ENCODE peak calls at places on chromosome 1, in ten cellular contexts. V is H4; E is KBM-7; T is stimulated activated CD4-positive, alpha-beta T cell treated with anti-CD3 and anti-CD28 coated beads, Interleukin-12 subunit alpha, Interleukin-12 subunit beta, amount 100 ng/mL, for 4 hours; C is pancreas; Z is dorsolateral prefrontal cortex; F is naive thymus-derived CD4-positive, alpha-beta T cell; S is cardiac muscle cell; N is DMS 273 treated with DMSO at 0.1 percent for 48 hours; I is NCI-H1436. X is an unnamed sample.

GRCh38 chr1:26546375-26546774 is 16.8 kb downstream of the RPS6KA1 start:
- DNase-seq in V (no peak), E (peak; percentile 11), T (no peak), C (no peak), Z (no peak), F (no peak), S (no peak), N (no peak), I (no peak), X (peak; percentile 26)

GRCh38 chr1:57794078-57794477 is 370.2 kb upstream of the DAB1 start:
- DNase-seq in V (no peak), E (no peak), T (no peak), C (no peak), Z (no peak), F (no peak), S (no peak), N (no peak), I (no peak), X (no peak)

GRCh38 chr1:97906567-97907228 is 14.1 kb downstream of the DPYD start:
- DNase-seq in V (peak; percentile 81), E (no peak), T (no peak), C (no peak), Z (no peak), F (no peak), S (peak; percentile 94), N (no peak), I (no peak), X (no peak)

GRCh38 chr1:151131832-151132675 is 14.4 kb downstream of the SEMA6C start:
- DNase-seq in V (no peak), E (no peak), T (no peak), C (no peak), Z (no peak), F (no peak), S (peak; percentile 52), N (no peak), I (no peak), X (no peak)

GRCh38 chr1:223706077-223706988 is 6.0 kb upstream of the CAPN2 start:
- DNase-seq in V (peak; percentile 70), E (no peak), T (no peak), C (no peak), Z (no peak), F (no peak), S (peak; percentile 96), N (peak; percentile 57), I (peak; percentile 47), X (no peak)

GRCh38 chr1:229869225-229869624 is 197.8 kb upstream of the GALNT2 start:
- DNase-seq in V (no peak), E (no peak), T (no peak), C (no peak), Z (no peak), F (no peak), S (no peak), N (no peak), I (no peak), X (no peak)

GRCh38 chr1:96660051-96660450 is 61.5 kb upstream of the PTBP2 start:
- DNase-seq in V (no peak), E (no peak), T (no peak), C (no peak), Z (no peak), F (no peak), S (no peak), N (no peak), I (no peak), X (no peak)

GRCh38 chr1:193211539-193211938 is 25.1 kb upstream of the B3GALT2 start:
- DNase-seq in V (peak; percentile 10), E (no peak), T (no peak), C (no peak), Z (no peak), F (no peak), S (peak; percentile 57), N (no peak), I (no peak), X (no peak)

GRCh38 chr1:5444365-5444890 is 547.8 kb downstream of the NPHP4 start:
- DNase-seq in V (no peak), E (no peak), T (no peak), C (no peak), Z (no peak), F (no peak), S (no peak), N (no peak), I (no peak), X (no peak)

GRCh38 chr1:195550071-195550862 is 1058.0 kb downstream of the KCNT2 start:
- DNase-seq in V (no peak), E (no peak), T (no peak), C (no peak), Z (no peak), F (no peak), S (no peak), N (no peak), I (no peak), X (no peak)

GRCh38 chr1:117630423-117630998 is 24.7 kb downstream of the TENT5C start:
- DNase-seq in V (no peak), E (no peak), T (no peak), C (peak; percentile 88), Z (no peak), F (no peak), S (no peak), N (no peak), I (no peak), X (no peak)

X was measured in CD4-positive, CD25-positive, alpha-beta regulatory T cell.